ENCODE peak calls at places on chromosomes 16 and 17, in ten cellular contexts. E is cardiac fibroblast, X is heart right ventricle, Z is fibroblast of pulmonary artery, J is fibroblast of lung, L is mammary epithelial cell, Y is neural progenitor cell, I is HFFc6, W is A549, H is RWPE1. N is an unnamed sample.

GRCh38 chr17:48912476-48912875 is 4.3 kb downstream of the UBE2Z start:
- DNase-seq in I (no peak), J (no peak), Y (no peak), X (no peak), L (no peak), E (no peak), Z (no peak), W (no peak), H (no peak), N (no peak)

GRCh38 chr16:84818989-84819643 is 669 bp upstream of the CRISPLD2 start:
- DNase-seq in J (no peak), Y (no peak), I (no peak), W (no peak), X (no peak), E (no peak), Z (no peak), L (no peak), H (no peak), N (no peak)

GRCh38 chr16:89048087-89048729 is 45.4 kb upstream of the ACSF3 start:
- DNase-seq in H (no peak), Z (no peak), E (no peak), I (no peak), X (no peak), L (no peak), W (no peak), Y (peak), J (no peak), N (no peak)

GRCh38 chr16:2973605-2974318 is 4.6 kb downstream of the PAQR4 start:
- DNase-seq in W (no peak), Y (no peak), J (no peak), H (no peak), X (no peak), Z (no peak), L (no peak), I (no peak), E (no peak), N (no peak)

GRCh38 chr17:78144146-78144719 is 2.0 kb upstream of the C17orf99 start:
- DNase-seq in H (no peak), W (no peak), L (peak), I (peak), J (peak), X (peak), Y (no peak), E (peak), Z (peak), N (peak)

GRCh38 chr16:1296688-1297412 is 12.6 kb upstream of the UBE2I start:
- DNase-seq in L (peak), Y (no peak), E (no peak), W (peak), Z (no peak), X (no peak), I (peak), J (no peak), H (peak), N (peak)

GRCh38 chr16:53078765-53079484 is 24.1 kb downstream of the CHD9 start:
- DNase-seq in Y (no peak), Z (no peak), J (peak), W (no peak), X (no peak), I (no peak), H (no peak), L (no peak), E (no peak), N (no peak)

GRCh38 chr17:823501-823902 is 41.3 kb downstream of the MRM3 start:
- DNase-seq in E (no peak), L (no peak), X (no peak), W (no peak), Z (no peak), I (no peak), J (no peak), H (no peak), Y (no peak), N (no peak)

GRCh38 chr16:4847774-4848587 is 700 bp downstream of the UBN1 start:
- DNase-seq in E (peak), W (peak), Z (peak), X (peak), I (peak), J (peak), L (peak), Y (peak), H (peak), N (peak)

GRCh38 chr16:87765473-87765775 is 362 bp downstream of the KLHDC4 start:
- DNase-seq in W (no peak), Z (no peak), Y (no peak), E (no peak), L (no peak), J (no peak), H (peak), X (no peak), I (no peak), N (no peak)

GRCh38 chr17:1730345-1731193 is 6.1 kb downstream of the WDR81 start:
- DNase-seq in H (peak), W (no peak), E (peak), I (peak), Z (peak), X (peak), J (peak), Y (no peak), L (peak), N (peak)

GRCh38 chr17:55706808-55707773 is 15.6 kb downstream of the TMEM100 start:
- DNase-seq in J (no peak), H (no peak), I (no peak), X (no peak), L (no peak), Z (no peak), E (no peak), Y (peak), W (no peak), N (no peak)

GRCh38 chr16:57930533-57930932 is 40.4 kb downstream of the CNGB1 start:
- DNase-seq in I (no peak), W (no peak), H (no peak), E (no peak), X (no peak), J (no peak), L (no peak), Y (no peak), Z (no peak), N (no peak)

GRCh38 chr17:80812362-80813088 is 179.1 kb upstream of the CHMP6 start:
- DNase-seq in Z (no peak), E (no peak), Y (no peak), L (no peak), X (no peak), J (no peak), H (no peak), I (no peak), W (no peak), N (no peak)

GRCh38 chr17:61720016-61720795 is 129.2 kb upstream of the NACA2 start:
- DNase-seq in E (peak), Z (peak), Y (no peak), J (peak), L (no peak), X (no peak), H (no peak), I (no peak), W (no peak), N (no peak)

GRCh38 chr16:79301036-79301435 is 299.5 kb downstream of the MAF start:
- DNase-seq in Y (peak), J (no peak), Z (no peak), X (no peak), W (no peak), H (no peak), L (no peak), I (no peak), E (no peak), N (no peak)

GRCh38 chr17:44539664-44540063 is 17.6 kb upstream of the FZD2 start:
- DNase-seq in I (no peak), E (no peak), J (no peak), Y (peak), W (no peak), H (no peak), L (no peak), Z (no peak), X (no peak), N (no peak)

GRCh38 chr17:83199500-83200201 is 120.2 kb downstream of the METRNL start:
- DNase-seq in X (peak), Y (no peak), E (no peak), Z (no peak), W (no peak), L (no peak), H (no peak), I (peak), J (no peak), N (no peak)
- TF ChIP-seq CTCF in X (no peak), Y (no peak), E (no peak), Z (no peak), W (no peak), L (no peak), H (no peak), I (no peak), J (no peak), N (no peak)

DNA sequence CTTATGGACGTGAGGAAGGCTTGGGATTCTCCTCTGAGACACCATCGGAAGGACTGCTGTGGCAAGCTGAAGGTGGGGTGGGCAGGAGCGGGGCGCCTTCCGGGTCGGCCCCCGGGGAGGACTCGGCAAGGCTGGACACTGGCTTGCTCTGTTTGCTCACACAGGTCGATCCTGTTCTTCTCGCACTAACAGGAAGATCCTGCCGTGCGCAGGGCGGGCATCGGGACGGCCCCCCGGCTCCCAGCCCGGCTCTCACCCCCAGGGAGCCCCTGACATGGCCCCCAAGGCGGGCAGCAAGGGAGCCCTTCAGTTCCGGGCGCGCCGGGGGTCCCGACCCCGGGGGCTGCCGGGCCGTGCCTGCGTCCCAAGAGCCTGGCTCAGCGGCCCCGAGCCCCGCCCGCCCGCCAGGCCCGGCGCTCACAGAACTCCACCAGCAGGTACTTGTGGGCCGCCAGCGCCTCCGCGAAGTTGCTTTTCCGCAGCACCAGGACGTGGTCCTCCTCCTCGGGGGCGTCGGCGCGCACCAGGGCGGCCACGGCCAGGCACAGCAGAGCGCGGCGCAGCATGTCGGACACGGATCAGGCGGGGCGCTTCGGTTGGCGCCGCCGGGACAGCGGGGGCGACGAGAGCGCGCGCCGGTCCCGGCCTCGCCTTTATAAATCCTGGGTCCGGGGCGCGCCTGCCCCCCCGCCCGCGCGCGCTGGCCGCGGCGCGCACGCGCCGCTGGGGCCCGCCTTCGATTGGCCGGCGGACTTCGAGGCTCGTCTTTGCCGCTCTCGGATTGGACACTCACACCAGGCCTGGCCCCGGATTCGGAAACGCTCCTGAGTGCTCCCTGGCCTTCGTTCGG is at the start of gene P4HB:
- DNase-seq in Z (no peak), L (no peak), E (peak), Y (no peak), I (no peak), J (no peak), X (no peak), W (no peak), H (no peak), N (peak)
- TF ChIP-seq CTCF in Z (no peak), L (no peak), E (no peak), Y (no peak), I (no peak), J (no peak), X (no peak), W (no peak), H (no peak), N (no peak)

GRCh38 chr17:65588194-65588808 is 26.9 kb upstream of the AXIN2 start:
- DNase-seq in W (peak), E (peak), L (no peak), I (no peak), J (no peak), Y (no peak), H (no peak), Z (no peak), X (no peak), N (no peak)
- TF ChIP-seq CTCF in W (no peak), E (no peak), L (no peak), I (no peak), J (no peak), Y (no peak), H (no peak), Z (no peak), X (no peak), N (no peak)

DNA sequence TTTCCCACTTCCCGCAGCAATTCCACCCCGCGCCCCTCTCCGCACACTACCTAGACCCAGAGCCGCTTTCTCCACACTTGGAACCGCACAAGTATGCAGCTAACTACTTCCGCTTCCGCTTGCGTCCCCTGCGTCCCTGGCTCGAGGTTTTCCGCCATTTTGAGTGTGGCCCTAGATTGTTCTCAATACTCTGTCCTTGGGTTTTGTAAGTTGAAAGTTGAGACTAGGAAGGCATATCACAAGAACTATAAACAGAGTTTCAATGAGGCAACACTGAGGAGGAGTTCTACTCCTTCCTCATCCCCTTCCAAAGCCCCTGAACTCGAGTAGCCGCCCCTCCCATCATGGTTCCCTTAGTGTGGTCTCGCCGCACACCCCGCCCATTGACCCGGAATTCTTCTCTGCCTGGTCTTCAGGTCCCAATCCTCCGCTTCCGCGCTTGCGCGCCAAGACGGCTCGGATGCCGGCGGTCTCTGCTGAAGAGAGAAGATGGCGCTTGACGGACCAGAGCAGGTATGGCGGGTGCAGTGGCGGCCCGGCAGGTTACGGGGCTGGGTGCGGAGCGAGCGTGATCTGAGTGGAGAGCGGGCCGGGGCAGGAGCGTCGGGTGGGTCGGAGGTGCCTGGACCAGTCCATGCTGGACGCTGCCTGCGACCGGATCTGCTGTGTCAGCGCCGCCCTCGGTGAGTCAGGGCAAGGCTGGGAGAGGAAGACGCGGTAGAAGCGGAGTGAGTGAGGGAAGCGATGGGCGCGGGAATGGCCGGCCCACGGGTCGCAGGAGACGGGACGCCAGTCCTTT is at the start of the genes FTSJ3 and PSMC5:
- DNase-seq in Z (peak), H (peak), I (peak), J (peak), L (peak), W (peak), E (peak), Y (peak), X (peak), N (peak)
- TF ChIP-seq CTCF in Z (peak), H (peak), I (peak), J (peak), L (peak), W (peak), E (peak), Y (peak), X (no peak), N (peak)

GRCh38 chr17:42617956-42618431 is 8.5 kb downstream of the TUBG1 start:
- DNase-seq in I (no peak), X (no peak), L (peak), E (no peak), Y (no peak), J (no peak), W (no peak), Z (no peak), H (no peak), N (peak)

GRCh38 chr17:42613699-42614295 is 4.3 kb downstream of the TUBG1 start:
- DNase-seq in W (no peak), X (no peak), E (no peak), I (no peak), Y (no peak), L (no peak), H (no peak), Z (no peak), J (no peak), N (no peak)

GRCh38 chr17:42623732-42624596 is 14.5 kb downstream of the TUBG1 start:
- DNase-seq in W (peak), J (no peak), Y (no peak), H (peak), I (no peak), X (no peak), Z (peak), E (peak), L (peak), N (peak)

DNA sequence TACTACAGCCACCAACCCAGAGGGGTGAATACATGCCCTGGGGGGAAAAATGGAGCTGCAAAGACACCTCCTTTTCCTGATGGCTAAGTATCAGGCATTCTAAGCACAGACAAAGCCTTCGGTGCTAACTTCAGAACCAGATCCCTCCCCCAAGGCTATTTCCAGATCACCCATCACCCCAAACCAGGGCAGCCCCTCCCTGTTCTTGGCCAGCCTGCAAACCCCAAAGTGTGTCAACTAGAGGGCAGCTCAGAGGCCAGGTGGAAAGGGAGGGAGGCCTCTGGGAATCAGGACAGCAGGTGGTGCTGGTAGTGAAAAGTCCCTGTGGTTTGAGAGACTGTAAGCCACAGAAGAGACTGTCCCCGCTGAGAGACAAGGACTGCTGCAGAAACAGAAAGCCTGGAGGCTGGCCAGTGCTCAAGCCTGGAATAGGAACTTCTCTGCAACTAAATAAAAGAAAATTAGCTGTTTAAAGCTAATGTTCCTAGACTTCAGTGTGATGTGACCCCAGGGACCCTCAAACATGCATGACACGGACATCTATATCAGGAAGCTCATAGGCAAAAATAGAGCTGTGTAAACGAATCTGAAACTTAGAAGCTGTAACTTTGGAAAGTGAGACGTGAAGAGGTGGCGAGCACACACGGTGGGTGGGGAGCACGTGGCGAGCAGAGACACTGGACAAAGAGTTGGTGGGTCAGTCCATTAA is 9.1 kb downstream of the TUBG1 start:
- DNase-seq in H (peak), L (peak), Y (peak), X (peak), J (peak), E (peak), Z (no peak), W (peak), I (peak), N (peak)
- TF ChIP-seq CTCF in H (peak), L (peak), Y (peak), X (peak), J (no peak), E (no peak), Z (no peak), W (peak), I (peak), N (peak)

GRCh38 chr17:21278304-21279197 is 6.0 kb upstream of the MAP2K3 start:
- DNase-seq in W (no peak), L (no peak), X (no peak), I (no peak), J (no peak), E (peak), Z (peak), H (no peak), Y (no peak), N (peak)
- TF ChIP-seq CTCF in W (no peak), L (peak), X (no peak), I (peak), J (no peak), E (no peak), Z (no peak), H (no peak), Y (no peak), N (no peak)